ENCODE peak calls at places on chromosome 18, in seven cellular contexts. Z, X, B, P, T, Y and C are unnamed samples.

GRCh38 chr18:35933982-35934381 is 38.5 kb upstream of the RMP24 start:
- DNase-seq in X (no peak), Y (no peak), T (no peak), Z (no peak), B (no peak), P (no peak), C (no peak)

GRCh38 chr18:45879681-45880655 is 54.5 kb downstream of the SIGLEC15 start:
- DNase-seq in X (peak), B (peak), T (peak), Z (peak), Y (peak), P (no peak), C (peak)

GRCh38 chr18:59008302-59008974 is 131.2 kb upstream of the SEC11C start:
- DNase-seq in Z (no peak), P (no peak), B (no peak), T (no peak), X (no peak), Y (no peak), C (no peak)

GRCh38 chr18:63237486-63237885 is 82.1 kb downstream of the BCL2 start:
- DNase-seq in Z (no peak), T (no peak), B (no peak), X (no peak), P (no peak), Y (no peak), C (no peak)

GRCh38 chr18:22346968-22347611 is 70.6 kb downstream of the CTAGE1 start:
- DNase-seq in X (no peak), Y (peak), P (peak), B (peak), Z (peak), T (peak), C (no peak)

GRCh38 chr18:49161627-49162026 is 210.9 kb upstream of the SMAD7 start:
- DNase-seq in P (no peak), Y (no peak), Z (no peak), X (no peak), T (no peak), B (no peak), C (no peak)

GRCh38 chr18:50131591-50131990 is 63.4 kb downstream of the MYO5B start:
- DNase-seq in X (no peak), P (no peak), Z (no peak), Y (no peak), T (no peak), B (no peak), C (no peak)

GRCh38 chr18:45617284-45617683 is 2.0 kb downstream of the SLC14A2 start:
- DNase-seq in P (peak), Y (peak), X (no peak), T (peak), B (peak), Z (no peak), C (no peak)

GRCh38 chr18:111292-112014 is 46.9 kb upstream of the USP14 start:
- DNase-seq in T (peak), P (no peak), X (peak), B (peak), Z (peak), Y (peak), C (peak)

GRCh38 chr18:26057208-26057821 is 33.1 kb downstream of the SS18 start:
- DNase-seq in B (no peak), X (no peak), Y (no peak), T (peak), Z (no peak), P (no peak), C (no peak)

GRCh38 chr18:48889115-48889941 is 61.4 kb downstream of the SMAD7 start:
- DNase-seq in Y (peak), Z (no peak), X (peak), T (peak), P (no peak), B (peak), C (peak)

GRCh38 chr18:67385455-67385854 is 131.1 kb downstream of the DSEL start:
- DNase-seq in T (no peak), Y (no peak), B (no peak), Z (no peak), X (no peak), P (no peak), C (no peak)

GRCh38 chr18:5159080-5159479 is 38.0 kb downstream of the AKAIN1 start:
- DNase-seq in B (no peak), P (no peak), Y (no peak), Z (no peak), X (no peak), T (no peak), C (no peak)

GRCh38 chr18:12841070-12841469 is 43.0 kb downstream of the PTPN2 start:
- DNase-seq in Y (no peak), T (no peak), X (no peak), B (no peak), Z (no peak), P (no peak), C (no peak)

GRCh38 chr18:31954349-31954748 is 11.4 kb upstream of the TRAPPC8 start:
- DNase-seq in P (no peak), Y (peak), B (peak), Z (no peak), T (peak), X (no peak), C (no peak)

GRCh38 chr18:21998531-21998930 is 170.9 kb upstream of the GATA6 start:
- DNase-seq in Y (no peak), T (no peak), B (peak), X (no peak), P (no peak), Z (no peak), C (no peak)

GRCh38 chr18:73563345-73563744 is 584.3 kb downstream of the FBXO15 start:
- DNase-seq in P (no peak), T (no peak), B (no peak), Y (no peak), Z (no peak), X (no peak), C (no peak)

GRCh38 chr18:49447810-49448745 is 12.4 kb downstream of the DYM start:
- DNase-seq in P (no peak), Z (peak), B (peak), T (peak), Y (no peak), X (no peak), C (no peak)

GRCh38 chr18:49655266-49656097 is 93.6 kb downstream of the LIPG start:
- DNase-seq in Y (no peak), P (no peak), B (no peak), X (no peak), Z (no peak), T (no peak), C (no peak)

GRCh38 chr18:3177902-3178687 is 41.7 kb downstream of the MYOM1 start:
- DNase-seq in T (peak), P (peak), X (peak), B (peak), Z (peak), Y (peak), C (no peak)

GRCh38 chr18:47779381-47779780 is 151.1 kb downstream of the SMAD2 start:
- DNase-seq in T (no peak), Y (no peak), B (no peak), Z (no peak), P (no peak), X (no peak), C (no peak)

GRCh38 chr18:59467497-59467896 is 108.4 kb upstream of the LMAN1 start:
- DNase-seq in Y (no peak), X (no peak), B (no peak), T (no peak), P (no peak), Z (no peak), C (no peak)

GRCh38 chr18:65749881-65750280 is 931 bp upstream of the CDH7 start:
- DNase-seq in Y (no peak), Z (no peak), B (no peak), T (no peak), P (no peak), X (no peak), C (no peak)

GRCh38 chr18:38718365-38718901 is 1152.8 kb upstream of the CELF4 start:
- DNase-seq in B (no peak), Z (no peak), P (no peak), T (no peak), Y (no peak), X (no peak), C (no peak)

GRCh38 chr18:58495634-58496033 is 133.3 kb downstream of the ALPK2 start:
- DNase-seq in Y (no peak), Z (no peak), B (no peak), P (no peak), T (no peak), X (no peak), C (no peak)

GRCh38 chr18:48052845-48053244 is 122.4 kb upstream of the SMAD2 start:
- DNase-seq in Y (no peak), P (no peak), B (no peak), Z (no peak), X (no peak), T (no peak), C (no peak)

GRCh38 chr18:55998071-55998522 is 410.1 kb upstream of the TCF4 start:
- DNase-seq in T (no peak), Z (no peak), Y (no peak), X (no peak), P (no peak), B (no peak), C (no peak)

GRCh38 chr18:48202899-48203260 is 206.3 kb downstream of the ZBTB7C start:
- DNase-seq in B (no peak), Y (no peak), P (no peak), X (no peak), Z (no peak), T (no peak), C (no peak)

GRCh38 chr18:1302861-1303260 is 398.2 kb downstream of the ADCYAP1 start:
- DNase-seq in X (no peak), T (no peak), Y (no peak), P (no peak), Z (no peak), B (no peak), C (no peak)

GRCh38 chr18:51275712-51276473 is 78.4 kb upstream of the MEX3C start:
- DNase-seq in X (no peak), Z (no peak), P (no peak), Y (peak), B (peak), T (peak), C (no peak)

GRCh38 chr18:56043691-56044090 is 455.7 kb upstream of the TCF4 start:
- DNase-seq in P (peak), T (no peak), X (no peak), B (no peak), Y (no peak), Z (no peak), C (no peak)

GRCh38 chr18:63677490-63678225 is 16.0 kb upstream of the SERPINB3 start:
- DNase-seq in X (no peak), B (no peak), Y (no peak), Z (peak), T (no peak), P (no peak), C (no peak)

GRCh38 chr18:32351014-32351413 is 119.7 kb downstream of the GAREM1 start:
- DNase-seq in X (no peak), Z (no peak), B (no peak), T (no peak), P (no peak), Y (no peak), C (no peak)

GRCh38 chr18:35479911-35480586 is 17.7 kb downstream of the INO80C start:
- DNase-seq in Y (no peak), X (no peak), P (no peak), T (no peak), B (peak), Z (no peak), C (no peak)

GRCh38 chr18:8988262-8988871 is 114.1 kb upstream of the NDUFV2 start:
- DNase-seq in B (peak), X (peak), P (no peak), Z (peak), T (peak), Y (peak), C (peak)

GRCh38 chr18:25434771-25435461 is 83.0 kb upstream of the ZNF521 start:
- DNase-seq in Z (no peak), X (no peak), T (no peak), Y (no peak), B (peak), P (no peak), C (no peak)

GRCh38 chr18:48819276-48819675 is 131.5 kb downstream of the SMAD7 start:
- DNase-seq in T (no peak), Z (no peak), Y (no peak), B (no peak), X (peak), P (no peak), C (no peak)

GRCh38 chr18:77025831-77026363 is 106.7 kb downstream of the MBP start:
- DNase-seq in B (no peak), P (no peak), Z (no peak), Y (no peak), X (no peak), T (no peak), C (no peak)

GRCh38 chr18:61735564-61736102 is 157.2 kb downstream of the RNF152 start:
- DNase-seq in Y (no peak), Z (no peak), T (no peak), B (peak), P (no peak), X (no peak), C (no peak)

GRCh38 chr18:33839452-33840225 is 261.6 kb downstream of the ASXL3 start:
- DNase-seq in T (no peak), Y (peak), P (no peak), Z (peak), X (no peak), B (peak), C (no peak)
- TF ChIP-seq CTCF in T (peak), Y (peak), P (peak), Z (peak), X (no peak), B (peak), C (peak)

DNA sequence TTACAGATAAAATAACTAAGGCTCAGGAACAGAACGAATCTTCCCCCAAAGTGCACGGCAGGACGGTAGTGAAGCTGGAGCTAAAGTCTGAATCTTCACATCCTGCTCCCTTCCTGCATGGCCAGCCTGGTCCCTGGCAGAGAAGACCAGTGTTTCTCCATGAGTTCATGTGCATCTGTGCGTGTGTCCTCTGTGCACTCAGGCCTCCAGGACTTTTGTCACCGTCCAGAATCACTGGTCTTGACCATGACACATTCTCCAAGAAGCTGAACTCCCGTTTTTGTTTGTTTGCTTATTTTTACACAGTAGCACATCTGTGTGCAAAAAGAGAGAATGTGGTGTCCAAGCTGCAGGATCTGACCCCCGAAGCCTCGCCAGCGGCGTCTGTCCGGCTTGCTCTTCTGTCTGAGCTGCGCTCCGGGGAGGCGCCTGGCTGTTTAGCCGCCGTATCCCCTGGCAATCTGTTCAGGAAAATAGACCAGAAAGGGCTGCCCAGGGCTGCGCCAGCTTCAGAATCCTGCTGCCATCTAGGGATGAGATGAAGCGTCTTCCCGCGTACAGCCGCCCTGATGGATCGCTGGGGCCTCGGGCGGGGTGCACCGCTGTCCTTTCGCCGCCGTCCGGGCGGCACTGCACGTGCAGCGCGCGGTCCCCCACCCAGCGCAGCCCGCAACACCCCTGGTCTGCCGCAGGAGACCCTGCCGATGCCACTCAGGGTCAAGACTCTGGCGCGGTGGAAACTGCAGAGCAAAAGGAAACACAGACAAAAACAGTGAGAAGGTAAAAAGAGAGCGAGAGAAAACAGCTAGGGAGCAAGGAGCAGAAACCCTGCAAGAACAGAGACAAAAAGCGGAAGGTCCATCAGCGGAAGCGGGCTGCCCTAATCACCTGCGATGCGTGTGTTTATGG is 2113.6 kb upstream of the PIK3C3 start:
- DNase-seq in B (peak), X (no peak), Y (peak), Z (peak), P (no peak), T (peak), C (peak)
- TF ChIP-seq CTCF in B (no peak), X (no peak), Y (no peak), Z (no peak), P (no peak), T (no peak), C (peak)

GRCh38 chr18:10525563-10526210 is at the start of gene NAPG:
- DNase-seq in T (peak), P (peak), X (peak), B (peak), Y (peak), Z (peak), C (peak)

GRCh38 chr18:10528439-10528838 is 2.6 kb downstream of the NAPG start:
- DNase-seq in Z (no peak), X (no peak), T (no peak), B (no peak), Y (no peak), P (no peak), C (no peak)

GRCh38 chr18:10523544-10523943 is 2.3 kb upstream of the NAPG start:
- DNase-seq in Y (no peak), P (no peak), B (no peak), T (no peak), Z (no peak), X (no peak), C (no peak)

GRCh38 chr18:10524507-10525425 is 1.1 kb upstream of the NAPG start:
- DNase-seq in X (no peak), P (no peak), Z (peak), T (peak), Y (no peak), B (no peak), C (no peak)

DNA sequence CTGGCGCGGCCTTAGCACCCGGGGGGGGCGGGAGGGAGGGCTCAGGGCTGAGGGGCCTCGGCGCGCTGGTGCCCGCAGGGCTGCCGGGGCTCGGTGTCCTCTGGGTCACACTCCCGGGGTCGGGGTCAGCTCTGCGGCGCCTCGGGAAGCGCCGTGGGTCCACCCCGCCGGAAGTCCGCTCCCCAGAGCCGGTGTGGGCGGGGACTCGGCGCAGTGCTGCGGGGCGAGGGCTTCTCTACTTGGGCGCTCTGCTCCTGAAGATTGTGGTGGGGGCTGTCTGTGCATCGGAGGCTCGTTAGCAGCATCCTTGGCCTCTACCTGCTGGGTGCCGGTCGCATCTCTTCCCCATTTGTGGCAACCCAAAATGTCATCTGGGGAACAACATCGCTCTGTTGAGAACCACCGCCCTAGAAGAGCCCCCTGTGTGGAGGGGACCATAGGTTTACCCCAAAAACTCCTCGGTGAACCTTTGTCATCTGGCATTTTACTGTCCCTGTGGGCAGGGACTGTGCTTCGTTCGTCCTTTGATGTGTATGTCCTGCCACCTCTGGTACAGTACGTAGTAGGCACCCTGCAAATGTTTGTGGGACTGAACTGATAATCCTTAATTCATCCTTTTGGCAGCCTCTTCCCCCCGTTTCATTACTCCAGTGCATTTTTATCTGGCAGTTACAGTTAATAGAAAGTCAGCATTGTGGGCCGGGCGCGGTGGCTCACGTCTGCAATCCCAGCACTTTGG is 553 bp downstream of the NAPG start:
- DNase-seq in Y (peak), P (no peak), B (peak), T (peak), X (peak), Z (peak), C (peak)
- TF ChIP-seq CTCF in Y (no peak), P (no peak), B (no peak), T (no peak), X (no peak), Z (no peak), C (no peak)

GRCh38 chr18:42619771-42620170 is 495.7 kb downstream of the RIT2 start:
- DNase-seq in Z (no peak), X (no peak), P (no peak), Y (no peak), T (no peak), B (no peak), C (no peak)
- TF ChIP-seq CTCF in Z (no peak), X (no peak), P (no peak), Y (no peak), T (no peak), B (no peak), C (no peak)

GRCh38 chr18:52352920-52353319 is 12.9 kb downstream of the DCC start:
- DNase-seq in B (no peak), Y (no peak), X (no peak), P (no peak), T (no peak), Z (no peak), C (no peak)

GRCh38 chr18:52343731-52344340 is 3.8 kb downstream of the DCC start:
- DNase-seq in Y (no peak), B (no peak), Z (no peak), X (no peak), P (no peak), T (no peak), C (no peak)

GRCh38 chr18:52345428-52345827 is 5.4 kb downstream of the DCC start:
- DNase-seq in Z (no peak), B (no peak), Y (no peak), P (no peak), T (no peak), X (no peak), C (no peak)

GRCh38 chr18:52343138-52343537 is 3.1 kb downstream of the DCC start:
- DNase-seq in P (no peak), X (no peak), Z (no peak), T (no peak), Y (no peak), B (no peak), C (no peak)

DNA sequence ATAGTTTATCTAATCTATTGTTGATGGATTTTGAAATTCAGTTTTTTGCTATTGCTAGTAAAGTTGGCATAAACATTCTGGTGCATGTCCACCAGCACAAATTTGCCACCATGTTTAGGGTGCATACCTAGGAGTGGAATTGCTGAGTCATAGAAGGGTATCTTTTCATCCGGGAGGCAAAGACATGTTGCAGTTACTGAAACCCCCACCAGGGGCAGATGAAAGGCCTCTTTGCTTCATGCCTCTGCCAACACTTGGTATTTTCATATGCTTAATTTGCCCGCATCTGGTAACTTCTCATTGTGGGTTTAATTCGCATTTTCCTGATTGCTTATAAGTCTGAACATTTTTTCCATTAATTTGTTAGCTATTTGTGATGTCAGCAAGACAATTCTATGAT is 8.2 kb downstream of the DCC start:
- DNase-seq in X (no peak), Y (no peak), T (no peak), P (no peak), B (no peak), Z (peak), C (no peak)
- TF ChIP-seq CTCF in X (no peak), Y (no peak), T (no peak), P (no peak), B (no peak), Z (peak), C (peak)